ENCODE peak calls at places on chromosomes 1 and 21, in four cellular contexts. One of them, this sample, is unnamed.

GRCh38 chr1:67723126-67723525 is 38.1 kb downstream of the GADD45A start:
- DNase-seq in heart left ventricle: no peak
- DNase-seq in activated CD4-positive, alpha-beta T cell treated with anti-CD3 and anti-CD28 coated beads for 24 hours: no peak
- DNase-seq in glutamatergic neuron: no peak
- DNase-seq in this sample: no peak

GRCh38 chr1:231724041-231724440 is 97.5 kb downstream of the DISC1 start:
- DNase-seq in activated CD4-positive, alpha-beta T cell treated with anti-CD3 and anti-CD28 coated beads for 24 hours: no peak
- DNase-seq in heart left ventricle: no peak
- DNase-seq in glutamatergic neuron: no peak
- DNase-seq in this sample: no peak

GRCh38 chr1:24912359-24913273 is 17.5 kb downstream of the RUNX3 start:
- DNase-seq in glutamatergic neuron: peak
- DNase-seq in activated CD4-positive, alpha-beta T cell treated with anti-CD3 and anti-CD28 coated beads for 24 hours: no peak
- DNase-seq in heart left ventricle: no peak
- DNase-seq in this sample: no peak

GRCh38 chr1:158180741-158181576 is at the start of gene CD1D:
- DNase-seq in heart left ventricle: peak
- DNase-seq in activated CD4-positive, alpha-beta T cell treated with anti-CD3 and anti-CD28 coated beads for 24 hours: no peak
- DNase-seq in glutamatergic neuron: peak
- DNase-seq in this sample: peak

GRCh38 chr1:25666437-25666836 is 49.8 kb downstream of the MAN1C1 start:
- DNase-seq in heart left ventricle: no peak
- DNase-seq in activated CD4-positive, alpha-beta T cell treated with anti-CD3 and anti-CD28 coated beads for 24 hours: no peak
- DNase-seq in glutamatergic neuron: no peak
- DNase-seq in this sample: no peak

GRCh38 chr1:118999348-119000071 is 11.4 kb upstream of the TBX15 start:
- DNase-seq in glutamatergic neuron: no peak
- DNase-seq in activated CD4-positive, alpha-beta T cell treated with anti-CD3 and anti-CD28 coated beads for 24 hours: no peak
- DNase-seq in heart left ventricle: no peak
- DNase-seq in this sample: no peak

GRCh38 chr1:227621211-227621610 is 57.9 kb downstream of the ZNF678 start:
- DNase-seq in activated CD4-positive, alpha-beta T cell treated with anti-CD3 and anti-CD28 coated beads for 24 hours: no peak
- DNase-seq in glutamatergic neuron: no peak
- DNase-seq in heart left ventricle: no peak
- DNase-seq in this sample: no peak

GRCh38 chr1:154951901-154952657 is 3.8 kb downstream of the PBXIP1 start:
- DNase-seq in activated CD4-positive, alpha-beta T cell treated with anti-CD3 and anti-CD28 coated beads for 24 hours: no peak
- DNase-seq in heart left ventricle: no peak
- DNase-seq in glutamatergic neuron: no peak
- DNase-seq in this sample: no peak

GRCh38 chr1:24972257-24973242 is 42.5 kb upstream of the RUNX3 start:
- DNase-seq in activated CD4-positive, alpha-beta T cell treated with anti-CD3 and anti-CD28 coated beads for 24 hours: no peak
- DNase-seq in heart left ventricle: no peak
- DNase-seq in glutamatergic neuron: no peak
- DNase-seq in this sample: no peak

GRCh38 chr1:212917858-212918257 is 32.5 kb upstream of the VASH2 start:
- DNase-seq in activated CD4-positive, alpha-beta T cell treated with anti-CD3 and anti-CD28 coated beads for 24 hours: no peak
- DNase-seq in heart left ventricle: no peak
- DNase-seq in glutamatergic neuron: no peak
- DNase-seq in this sample: no peak

GRCh38 chr1:237814319-237814924 is 76.3 kb downstream of the ZP4 start:
- DNase-seq in heart left ventricle: no peak
- DNase-seq in activated CD4-positive, alpha-beta T cell treated with anti-CD3 and anti-CD28 coated beads for 24 hours: no peak
- DNase-seq in glutamatergic neuron: no peak
- DNase-seq in this sample: no peak

GRCh38 chr1:107963601-107964396 is 1.2 kb downstream of the VAV3 start:
- DNase-seq in glutamatergic neuron: peak
- DNase-seq in activated CD4-positive, alpha-beta T cell treated with anti-CD3 and anti-CD28 coated beads for 24 hours: no peak
- DNase-seq in heart left ventricle: no peak
- DNase-seq in this sample: peak

GRCh38 chr21:43913928-43914327 is 48.9 kb downstream of the AGPAT3 start:
- DNase-seq in activated CD4-positive, alpha-beta T cell treated with anti-CD3 and anti-CD28 coated beads for 24 hours: no peak
- DNase-seq in glutamatergic neuron: no peak
- DNase-seq in heart left ventricle: peak
- DNase-seq in this sample: no peak

GRCh38 chr1:84997667-84998600 is 1.0 kb upstream of the MCOLN2 start:
- DNase-seq in glutamatergic neuron: peak
- DNase-seq in activated CD4-positive, alpha-beta T cell treated with anti-CD3 and anti-CD28 coated beads for 24 hours: no peak
- DNase-seq in heart left ventricle: no peak
- DNase-seq in this sample: no peak

GRCh38 chr21:44485254-44485793 is 30.0 kb downstream of the LRRC3 start:
- DNase-seq in activated CD4-positive, alpha-beta T cell treated with anti-CD3 and anti-CD28 coated beads for 24 hours: peak
- DNase-seq in heart left ventricle: no peak
- DNase-seq in glutamatergic neuron: peak
- DNase-seq in this sample: no peak

GRCh38 chr1:183632087-183632486 is 3.5 kb downstream of the ARPC5 start:
- DNase-seq in glutamatergic neuron: no peak
- DNase-seq in heart left ventricle: no peak
- DNase-seq in activated CD4-positive, alpha-beta T cell treated with anti-CD3 and anti-CD28 coated beads for 24 hours: no peak
- DNase-seq in this sample: no peak

GRCh38 chr1:119700326-119700725 is 11.4 kb upstream of the PHGDH start:
- DNase-seq in activated CD4-positive, alpha-beta T cell treated with anti-CD3 and anti-CD28 coated beads for 24 hours: no peak
- DNase-seq in glutamatergic neuron: no peak
- DNase-seq in heart left ventricle: no peak
- DNase-seq in this sample: no peak

GRCh38 chr1:158830904-158831507 is at the start of gene MNDA:
- DNase-seq in activated CD4-positive, alpha-beta T cell treated with anti-CD3 and anti-CD28 coated beads for 24 hours: no peak
- DNase-seq in heart left ventricle: no peak
- DNase-seq in glutamatergic neuron: no peak
- DNase-seq in this sample: no peak

GRCh38 chr1:166838766-166839599 is at the start of gene POGK:
- DNase-seq in glutamatergic neuron: peak
- DNase-seq in heart left ventricle: peak
- DNase-seq in activated CD4-positive, alpha-beta T cell treated with anti-CD3 and anti-CD28 coated beads for 24 hours: peak
- DNase-seq in this sample: peak

GRCh38 chr1:177568702-177569101 is 397.9 kb downstream of the BRINP2 start:
- DNase-seq in heart left ventricle: no peak
- DNase-seq in activated CD4-positive, alpha-beta T cell treated with anti-CD3 and anti-CD28 coated beads for 24 hours: no peak
- DNase-seq in glutamatergic neuron: no peak
- DNase-seq in this sample: no peak

GRCh38 chr1:69492286-69492685 is 75.4 kb upstream of the LRRC7 start:
- DNase-seq in heart left ventricle: no peak
- DNase-seq in glutamatergic neuron: no peak
- DNase-seq in activated CD4-positive, alpha-beta T cell treated with anti-CD3 and anti-CD28 coated beads for 24 hours: no peak
- DNase-seq in this sample: no peak

GRCh38 chr1:147562819-147563218 is 21.5 kb downstream of the BCL9 start:
- DNase-seq in activated CD4-positive, alpha-beta T cell treated with anti-CD3 and anti-CD28 coated beads for 24 hours: no peak
- DNase-seq in glutamatergic neuron: no peak
- DNase-seq in heart left ventricle: no peak
- DNase-seq in this sample: no peak

GRCh38 chr1:225772323-225772768 is 5.3 kb upstream of the SRP9 start:
- DNase-seq in activated CD4-positive, alpha-beta T cell treated with anti-CD3 and anti-CD28 coated beads for 24 hours: peak
- DNase-seq in glutamatergic neuron: peak
- DNase-seq in heart left ventricle: peak
- DNase-seq in this sample: peak

GRCh38 chr1:212782422-212783154 is 9.0 kb downstream of the NSL1 start:
- DNase-seq in heart left ventricle: peak
- DNase-seq in glutamatergic neuron: no peak
- DNase-seq in activated CD4-positive, alpha-beta T cell treated with anti-CD3 and anti-CD28 coated beads for 24 hours: no peak
- DNase-seq in this sample: no peak

GRCh38 chr1:175195798-175196197 is 3.2 kb upstream of the KIAA0040 start:
- DNase-seq in activated CD4-positive, alpha-beta T cell treated with anti-CD3 and anti-CD28 coated beads for 24 hours: no peak
- DNase-seq in glutamatergic neuron: no peak
- DNase-seq in heart left ventricle: no peak
- DNase-seq in this sample: no peak